ENCODE peak calls at places on chromosomes 12 and 14, in seven cellular contexts. G is tibial nerve, J is HepG2, S is A549, E is transverse colon, N is heart left ventricle, D is NB4. Z is an unnamed sample.

GRCh38 chr14:24241829-24242443 is 487 bp downstream of the TINF2 start:
- DNase-seq in N (peak), G (peak), D (peak), S (peak), E (peak), J (peak), Z (peak)

GRCh38 chr12:104670439-104671406 is 214.0 kb downstream of the CHST11 start:
- DNase-seq in G (no peak), J (no peak), E (no peak), S (peak), D (peak), N (no peak), Z (no peak)

GRCh38 chr14:36091096-36091495 is 85.4 kb downstream of the PTCSC3 start:
- DNase-seq in J (peak), D (peak), E (no peak), S (peak), N (no peak), G (no peak), Z (peak)

GRCh38 chr12:54666008-54666407 is 17.8 kb upstream of the DCD start:
- DNase-seq in G (no peak), D (no peak), S (no peak), N (no peak), J (no peak), E (no peak), Z (no peak)

GRCh38 chr14:62897057-62897456 is 148.2 kb downstream of the KCNH5 start:
- DNase-seq in E (no peak), J (no peak), N (no peak), S (no peak), G (no peak), D (no peak), Z (no peak)

GRCh38 chr12:44314007-44314500 is 478.2 kb downstream of the TMEM117 start:
- DNase-seq in J (no peak), N (no peak), S (no peak), G (no peak), D (no peak), E (no peak), Z (no peak)

GRCh38 chr12:95624544-95624943 is 73.3 kb upstream of the USP44 start:
- DNase-seq in G (no peak), E (no peak), D (no peak), S (no peak), J (peak), N (no peak), Z (no peak)

GRCh38 chr12:104573-105081 is 38.1 kb downstream of the IQSEC3 start:
- DNase-seq in J (peak), N (no peak), D (peak), E (peak), S (no peak), G (no peak), Z (no peak)

GRCh38 chr12:31234955-31235867 is 90.7 kb downstream of the SINHCAF start:
- DNase-seq in N (no peak), S (peak), J (peak), G (no peak), D (peak), E (peak), Z (peak)

GRCh38 chr14:68312884-68313725 is 479.8 kb downstream of the ZFP36L1 start:
- DNase-seq in D (no peak), E (no peak), S (no peak), G (no peak), J (no peak), N (no peak), Z (no peak)
- TF ChIP-seq POLR2A in D (no peak), E (no peak), S (no peak), G (no peak), J (no peak), N (no peak), Z (no peak)

GRCh38 chr12:128819293-128820144 is 4.2 kb downstream of the SLC15A4 start:
- DNase-seq in N (no peak), E (no peak), G (no peak), S (no peak), D (no peak), J (no peak), Z (no peak)

GRCh38 chr12:128823216-128823915 is 392 bp downstream of the SLC15A4 start:
- DNase-seq in J (peak), N (no peak), S (peak), E (peak), D (no peak), G (no peak), Z (peak)

GRCh38 chr12:128818065-128819022 is 5.4 kb downstream of the SLC15A4 start:
- DNase-seq in N (no peak), G (no peak), J (no peak), E (no peak), D (no peak), S (no peak), Z (no peak)

GRCh38 chr12:128820253-128820652 is 3.5 kb downstream of the SLC15A4 start:
- DNase-seq in N (no peak), E (no peak), G (no peak), S (no peak), D (no peak), J (no peak), Z (no peak)

DNA sequence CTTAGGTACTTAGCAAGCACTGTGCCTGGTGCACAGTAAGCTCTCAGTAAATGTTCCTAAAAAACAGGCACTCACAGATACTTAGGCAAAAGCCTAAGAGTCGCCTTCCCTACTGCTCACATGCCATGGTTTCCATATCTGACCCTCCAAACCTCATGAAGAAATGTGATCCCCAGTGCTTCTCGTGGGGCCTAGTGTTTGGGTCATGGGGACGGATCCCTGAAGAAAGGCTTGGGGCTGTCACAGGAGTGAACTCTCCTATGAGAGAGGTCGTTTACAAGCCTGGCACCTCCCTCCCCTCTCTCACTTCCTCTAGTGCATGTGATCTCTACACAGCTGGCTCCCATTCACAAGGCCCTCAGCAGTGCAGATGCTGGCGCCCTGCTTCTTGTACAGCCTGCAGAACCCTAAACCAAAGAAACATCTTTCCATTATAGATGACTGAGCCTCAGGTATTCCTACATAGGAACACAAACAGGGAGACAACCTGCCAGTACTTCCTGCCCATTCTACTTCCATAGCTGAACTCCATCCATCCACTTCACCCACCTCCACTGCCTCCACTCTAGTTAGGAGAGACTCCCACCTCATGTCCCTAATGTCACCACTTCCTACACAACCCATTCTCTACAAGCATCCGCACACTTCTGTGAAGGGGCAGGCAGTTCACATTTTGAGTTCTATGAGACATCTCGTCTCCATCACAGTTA is 2.9 kb downstream of the SLC15A4 start:
- DNase-seq in S (no peak), E (peak), D (peak), N (no peak), J (no peak), G (no peak), Z (no peak)
- TF ChIP-seq POLR2A in S (no peak), E (peak), D (no peak), N (no peak), J (no peak), G (no peak), Z (no peak)

DNA sequence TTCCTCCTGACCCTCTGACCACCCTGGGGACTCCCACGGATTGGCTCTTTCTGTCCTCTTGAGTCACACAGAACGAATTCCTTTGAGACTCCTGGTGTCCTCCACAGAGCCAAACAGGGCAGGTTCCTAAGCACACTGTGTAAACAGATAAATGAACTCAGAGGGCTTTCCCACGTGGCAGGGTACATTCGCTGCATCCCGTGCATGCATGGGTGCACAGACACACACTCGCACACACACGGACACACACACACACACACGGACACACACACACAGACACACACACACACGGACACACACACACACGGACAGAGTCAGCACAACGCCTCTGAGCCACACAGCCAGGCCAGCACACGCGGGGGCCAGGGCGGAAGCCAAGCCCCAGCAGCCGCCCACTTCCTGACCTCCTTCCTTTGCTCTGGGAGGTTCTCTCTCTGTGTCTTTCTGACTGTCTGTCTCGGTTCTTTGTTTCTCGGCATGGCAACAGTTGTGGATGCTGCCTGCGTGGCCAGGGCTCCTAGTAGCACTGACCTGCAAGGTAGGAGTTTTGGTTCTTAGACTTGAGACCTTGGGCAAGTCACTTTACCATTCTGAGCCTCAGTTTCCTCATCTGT is 706 bp downstream of the CRACR2A start:
- DNase-seq in E (peak), S (no peak), J (peak), D (peak), N (peak), G (no peak), Z (peak)
- TF ChIP-seq POLR2A in E (no peak), S (no peak), J (no peak), D (peak), N (no peak), G (no peak), Z (peak)

DNA sequence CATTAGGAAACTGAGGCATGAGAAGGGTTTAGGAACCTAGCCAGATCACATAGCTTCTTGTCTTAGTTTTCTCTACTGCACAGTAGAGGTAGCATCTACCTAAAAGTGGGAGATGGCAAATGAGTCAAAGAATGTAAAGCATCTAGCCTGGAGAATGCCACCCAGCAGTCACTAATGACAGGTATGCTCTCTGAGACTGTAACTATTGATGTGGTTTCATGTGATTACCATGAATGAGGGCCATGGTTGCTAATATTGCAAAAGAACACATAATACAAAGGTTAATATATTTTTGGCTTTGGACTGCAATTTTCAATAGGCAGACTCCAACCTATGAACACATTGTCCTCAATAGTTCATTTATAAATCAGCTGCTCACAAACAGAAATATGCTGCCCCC is 389.9 kb downstream of the GRIN2B start:
- DNase-seq in D (no peak), J (no peak), E (no peak), G (no peak), N (no peak), S (no peak), Z (no peak)
- TF ChIP-seq POLR2A in D (no peak), J (no peak), E (no peak), G (no peak), N (no peak), S (no peak), Z (no peak)

GRCh38 chr14:102554835-102555819 is 37.3 kb upstream of the RCOR1 start:
- DNase-seq in D (peak), J (no peak), N (peak), S (no peak), E (peak), G (no peak), Z (peak)
- TF ChIP-seq POLR2A in D (no peak), J (no peak), N (no peak), S (no peak), E (peak), G (no peak), Z (no peak)

Z was measured in erythroblast.